ENCODE peak calls at places on chromosomes 11 and 22, in eight cellular contexts. O, A, S, T, Z, J, M and B are unnamed samples.
A peak's percentile ranks its signal among the peaks of the same experiment; 100 is the strongest.

GRCh38 chr22:48870436-48870835 is 957.2 kb downstream of the BRD1 start:
- DNase-seq in O (no peak), A (no peak), S (no peak), T (no peak), Z (no peak), J (no peak), M (no peak), B (no peak)

GRCh38 chr22:26362471-26362870 is 66.6 kb upstream of the ASPHD2 start:
- DNase-seq in O (no peak), A (peak; percentile 25), S (no peak), T (peak; percentile 6), Z (peak; percentile 4), J (peak; percentile 2), M (no peak), B (no peak)

GRCh38 chr11:13297917-13298356 is 20.3 kb downstream of the BMAL1 start:
- DNase-seq in O (no peak), A (no peak), S (no peak), T (no peak), Z (peak; percentile 66), J (no peak), M (no peak), B (no peak)

GRCh38 chr22:38824587-38824986 is 19.2 kb downstream of the NPTXR start:
- DNase-seq in O (peak; percentile 38), A (peak; percentile 66), S (peak; percentile 63), T (peak; percentile 75), Z (peak; percentile 75), J (peak; percentile 79), M (peak; percentile 31), B (peak; percentile 78)

GRCh38 chr11:126502159-126502558 is 146.7 kb downstream of the ST3GAL4 start:
- DNase-seq in O (no peak), A (no peak), S (peak; percentile 2), T (no peak), Z (peak; percentile 27), J (no peak), M (no peak), B (no peak)

GRCh38 chr11:47387944-47388696 is 9.8 kb upstream of the SPI1 start:
- DNase-seq in O (no peak), A (no peak), S (no peak), T (no peak), Z (no peak), J (no peak), M (no peak), B (peak; percentile 25)

GRCh38 chr22:22897947-22898346 is 10.3 kb downstream of the IGLL5 start:
- DNase-seq in O (no peak), A (no peak), S (no peak), T (no peak), Z (no peak), J (no peak), M (no peak), B (no peak)

GRCh38 chr11:134384406-134384805 is 27.6 kb downstream of the B3GAT1 start:
- DNase-seq in O (no peak), A (no peak), S (no peak), T (no peak), Z (no peak), J (no peak), M (no peak), B (no peak)

GRCh38 chr22:43031617-43032016 is 16.7 kb upstream of the PACSIN2 start:
- DNase-seq in O (no peak), A (no peak), S (no peak), T (no peak), Z (no peak), J (no peak), M (no peak), B (no peak)

GRCh38 chr22:36577019-36577418 is 48.1 kb upstream of the EIF3D start:
- DNase-seq in O (no peak), A (peak; percentile 89), S (no peak), T (peak; percentile 91), Z (peak; percentile 74), J (peak; percentile 8), M (no peak), B (no peak)

GRCh38 chr22:25120093-25120561 is 79.5 kb upstream of the CRYBB3 start:
- DNase-seq in O (no peak), A (no peak), S (peak; percentile 77), T (no peak), Z (no peak), J (no peak), M (peak; percentile 69), B (no peak)

GRCh38 chr11:70885721-70886305 is 366.6 kb downstream of the SHANK2 start:
- DNase-seq in O (no peak), A (peak; percentile 27), S (no peak), T (peak; percentile 11), Z (no peak), J (peak; percentile 15), M (no peak), B (no peak)

GRCh38 chr22:22820076-22820475 is 67.5 kb upstream of the IGLL5 start:
- DNase-seq in O (no peak), A (no peak), S (no peak), T (no peak), Z (no peak), J (no peak), M (no peak), B (no peak)

GRCh38 chr11:116051494-116051893 is 547.3 kb upstream of the CADM1 start:
- DNase-seq in O (no peak), A (no peak), S (no peak), T (no peak), Z (no peak), J (no peak), M (no peak), B (no peak)

GRCh38 chr11:117486059-117486458 is 158.4 kb downstream of the CEP164 start:
- DNase-seq in O (no peak), A (no peak), S (no peak), T (no peak), Z (no peak), J (no peak), M (no peak), B (no peak)

GRCh38 chr11:93718057-93718563 is 23.2 kb downstream of the TAF1D start:
- DNase-seq in O (no peak), A (no peak), S (no peak), T (no peak), Z (no peak), J (no peak), M (no peak), B (peak; percentile 43)

GRCh38 chr11:34650528-34650927 is 29.6 kb downstream of the EHF start:
- DNase-seq in O (no peak), A (no peak), S (no peak), T (peak; percentile 22), Z (no peak), J (peak; percentile 60), M (no peak), B (peak; percentile 69)

GRCh38 chr11:2789791-2790580 is 90.2 kb upstream of the KCNQ1OT1 start:
- DNase-seq in O (peak; percentile 5), A (no peak), S (peak; percentile 4), T (no peak), Z (no peak), J (no peak), M (peak; percentile 4), B (no peak)

GRCh38 chr11:40338739-40339138 is 1120.7 kb downstream of the LRRC4C start:
- DNase-seq in O (no peak), A (peak; percentile 41), S (no peak), T (peak; percentile 80), Z (peak; percentile 76), J (peak; percentile 20), M (no peak), B (no peak)

GRCh38 chr11:63240791-63241379 is 2.5 kb downstream of the SLC22A25 start:
- DNase-seq in O (no peak), A (no peak), S (no peak), T (no peak), Z (peak; percentile 71), J (no peak), M (no peak), B (no peak)

DNA sequence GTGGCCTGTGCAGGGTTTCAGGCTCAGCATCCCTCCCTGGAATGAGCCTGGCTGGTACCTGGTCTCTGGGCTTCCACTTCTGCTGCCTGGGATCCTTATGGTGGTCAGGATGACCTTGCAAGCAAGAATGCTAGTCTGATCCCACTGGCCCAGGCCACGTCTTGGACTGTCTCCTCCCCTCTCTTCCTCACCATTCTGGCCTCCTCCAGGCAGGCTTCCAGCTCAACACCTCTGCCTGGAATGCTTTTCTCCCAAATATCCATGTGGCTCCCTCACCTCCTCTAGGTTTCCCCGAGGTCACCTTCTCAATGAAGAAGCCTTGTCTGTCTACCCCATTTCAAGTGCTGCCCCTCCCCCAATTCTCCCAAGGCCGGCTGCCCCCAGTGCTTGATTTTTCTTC is 39.4 kb upstream of the ALX4 start:
- DNase-seq in O (no peak), A (no peak), S (no peak), T (no peak), Z (no peak), J (no peak), M (no peak), B (no peak)
- TF ChIP-seq CTCF in O (no peak), A (no peak), S (no peak), T (no peak), Z (no peak), J (no peak), M (no peak), B (no peak)

DNA sequence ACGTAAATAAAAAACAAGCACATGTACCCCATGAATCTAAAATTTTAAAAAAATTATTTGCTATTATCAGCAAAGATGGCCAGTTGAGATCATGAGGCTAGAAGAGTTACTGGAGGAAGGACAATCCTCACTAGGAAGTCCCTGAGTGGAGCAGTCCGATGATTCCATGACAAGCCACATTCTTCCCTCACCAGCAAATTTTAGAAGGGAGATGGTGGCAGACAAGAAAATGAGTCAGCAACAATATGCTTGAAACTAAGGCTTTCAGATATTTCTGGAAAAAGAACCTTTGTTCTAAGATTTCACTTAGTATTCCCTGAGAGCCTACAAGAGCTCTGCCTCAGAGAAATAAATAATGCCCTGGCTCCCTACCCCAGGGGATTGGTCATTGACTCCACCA is 34.9 kb downstream of the P4HA3 start:
- DNase-seq in O (no peak), A (peak; percentile 43), S (no peak), T (peak; percentile 76), Z (no peak), J (peak; percentile 47), M (no peak), B (no peak)
- TF ChIP-seq CTCF in O (no peak), A (no peak), S (no peak), T (no peak), Z (no peak), J (no peak), M (no peak), B (no peak)

DNA sequence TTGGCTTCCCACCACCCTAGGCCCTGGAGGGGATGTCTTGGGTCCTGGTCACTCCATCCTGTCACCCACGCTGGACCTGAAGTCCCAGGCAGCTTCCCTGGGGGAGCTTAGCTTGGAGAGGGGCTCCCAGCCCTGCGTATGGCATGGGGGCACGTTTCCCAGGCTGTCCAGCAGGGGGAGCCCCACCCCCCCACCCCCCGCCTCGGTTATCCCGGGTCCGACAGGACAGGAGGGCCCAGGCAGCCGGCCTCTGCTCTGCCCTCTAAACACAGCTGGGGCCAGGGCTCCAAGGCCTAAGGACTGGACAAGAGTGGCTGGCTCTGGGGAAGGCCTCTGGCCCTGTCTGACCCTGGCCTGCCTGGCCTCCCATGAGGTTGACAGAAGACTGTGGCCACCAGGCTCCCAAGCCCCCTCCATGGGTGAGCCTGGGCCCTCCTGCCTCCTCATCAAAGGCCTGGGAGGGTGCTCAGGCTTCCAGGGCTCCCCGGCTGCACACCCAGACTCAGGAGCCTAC is 104.8 kb downstream of the NECTIN1 start:
- DNase-seq in O (no peak), A (no peak), S (no peak), T (no peak), Z (no peak), J (no peak), M (no peak), B (peak; percentile 77)
- TF ChIP-seq CTCF in O (peak; percentile 66), A (peak; percentile 86), S (peak; percentile 38), T (peak; percentile 22), Z (peak; percentile 36), J (peak; percentile 36), M (no peak), B (peak; percentile 9)

GRCh38 chr11:64659417-64660144 is 63.4 kb downstream of the NRXN2 start:
- DNase-seq in O (no peak), A (peak; percentile 87), S (no peak), T (peak; percentile 93), Z (peak; percentile 94), J (peak; percentile 23), M (no peak), B (no peak)
- TF ChIP-seq CTCF in O (no peak), A (no peak), S (no peak), T (peak; percentile 13), Z (peak; percentile 39), J (no peak), M (no peak), B (no peak)